ENCODE peak calls at places on chromosomes 7 and 10, in five cellular contexts. One of them, this sample, is unnamed.

GRCh38 chr7:79471283-79471682 is 17.8 kb upstream of the MAGI2 start:
- DNase-seq in trophoblast cell: no peak
- DNase-seq in H9: no peak
- DNase-seq in H1: no peak
- DNase-seq in mesenchymal stem cell: peak; percentile 42
- DNase-seq in this sample: no peak

GRCh38 chr10:93600861-93601773 is at the start of gene RBP4:
- DNase-seq in trophoblast cell: no peak
- DNase-seq in H9: peak; percentile 33
- DNase-seq in H1: no peak
- DNase-seq in mesenchymal stem cell: peak; percentile 37
- DNase-seq in this sample: no peak

GRCh38 chr7:107847168-107847835 is 43.7 kb upstream of the DLD start:
- DNase-seq in trophoblast cell: no peak
- DNase-seq in H9: no peak
- DNase-seq in H1: no peak
- DNase-seq in mesenchymal stem cell: no peak
- DNase-seq in this sample: no peak

GRCh38 chr7:47954231-47954911 is 6.1 kb upstream of the PKD1L1 start:
- DNase-seq in trophoblast cell: no peak
- DNase-seq in H9: peak; percentile 10
- DNase-seq in H1: no peak
- DNase-seq in mesenchymal stem cell: peak; percentile 30
- DNase-seq in this sample: no peak

GRCh38 chr7:120733143-120733542 is 124.8 kb downstream of the TSPAN12 start:
- DNase-seq in trophoblast cell: peak; percentile 20
- DNase-seq in H9: no peak
- DNase-seq in H1: no peak
- DNase-seq in mesenchymal stem cell: peak; percentile 85
- DNase-seq in this sample: no peak

GRCh38 chr7:118072893-118073674 is 110.9 kb upstream of the LSM8 start:
- DNase-seq in trophoblast cell: no peak
- DNase-seq in H9: no peak
- DNase-seq in H1: no peak
- DNase-seq in mesenchymal stem cell: no peak
- DNase-seq in this sample: no peak

GRCh38 chr10:74012480-74012879 is 14.6 kb downstream of the VCL start:
- DNase-seq in trophoblast cell: no peak
- DNase-seq in H9: no peak
- DNase-seq in H1: no peak
- DNase-seq in mesenchymal stem cell: no peak
- DNase-seq in this sample: no peak

GRCh38 chr10:63707254-63707910 is 186.2 kb downstream of the REEP3 start:
- DNase-seq in trophoblast cell: peak; percentile 51
- DNase-seq in H9: no peak
- DNase-seq in H1: no peak
- DNase-seq in mesenchymal stem cell: peak; percentile 99
- DNase-seq in this sample: no peak

GRCh38 chr10:42985436-42986316 is 91.2 kb upstream of the RET start:
- DNase-seq in trophoblast cell: no peak
- DNase-seq in H9: no peak
- DNase-seq in H1: no peak
- DNase-seq in mesenchymal stem cell: no peak
- DNase-seq in this sample: no peak

GRCh38 chr7:5396542-5396941 is 27.1 kb downstream of the TNRC18 start:
- DNase-seq in trophoblast cell: peak; percentile 24
- DNase-seq in H9: no peak
- DNase-seq in H1: no peak
- DNase-seq in mesenchymal stem cell: peak; percentile 28
- DNase-seq in this sample: no peak

GRCh38 chr10:76946268-76946667 is 691.3 kb downstream of the KCNMA1 start:
- DNase-seq in trophoblast cell: no peak
- DNase-seq in H9: no peak
- DNase-seq in H1: no peak
- DNase-seq in mesenchymal stem cell: peak; percentile 39
- DNase-seq in this sample: no peak

GRCh38 chr7:80681272-80681885 is 42.9 kb downstream of the CD36 start:
- DNase-seq in trophoblast cell: no peak
- DNase-seq in H9: no peak
- DNase-seq in H1: no peak
- DNase-seq in mesenchymal stem cell: peak; percentile 56
- DNase-seq in this sample: peak; percentile 2

GRCh38 chr7:87851242-87851641 is 24.9 kb downstream of the SLC25A40 start:
- DNase-seq in trophoblast cell: no peak
- DNase-seq in H9: no peak
- DNase-seq in H1: no peak
- DNase-seq in mesenchymal stem cell: no peak
- DNase-seq in this sample: no peak

GRCh38 chr7:144517762-144518161 is 114.3 kb upstream of the NOBOX start:
- DNase-seq in trophoblast cell: no peak
- DNase-seq in H9: no peak
- DNase-seq in H1: no peak
- DNase-seq in mesenchymal stem cell: no peak
- DNase-seq in this sample: no peak

GRCh38 chr7:103628742-103629141 is 182.7 kb upstream of the SLC26A5 start:
- DNase-seq in trophoblast cell: no peak
- DNase-seq in H9: no peak
- DNase-seq in H1: no peak
- DNase-seq in mesenchymal stem cell: no peak
- DNase-seq in this sample: no peak

GRCh38 chr10:88781206-88781605 is 21.3 kb upstream of the LIPM start:
- DNase-seq in trophoblast cell: no peak
- DNase-seq in H9: no peak
- DNase-seq in H1: no peak
- DNase-seq in mesenchymal stem cell: no peak
- DNase-seq in this sample: no peak

GRCh38 chr10:90865400-90865799 is 6.4 kb upstream of the RPP30 start:
- DNase-seq in trophoblast cell: no peak
- DNase-seq in H9: no peak
- DNase-seq in H1: no peak
- DNase-seq in mesenchymal stem cell: no peak
- DNase-seq in this sample: no peak

GRCh38 chr7:127751723-127752448 is 99.9 kb downstream of the SND1 start:
- DNase-seq in trophoblast cell: no peak
- DNase-seq in H9: no peak
- DNase-seq in H1: no peak
- DNase-seq in mesenchymal stem cell: peak; percentile 56
- DNase-seq in this sample: no peak

GRCh38 chr10:69948261-69948660 is 104.4 kb upstream of the MACROH2A2 start:
- DNase-seq in trophoblast cell: no peak
- DNase-seq in H9: no peak
- DNase-seq in H1: no peak
- DNase-seq in mesenchymal stem cell: no peak
- DNase-seq in this sample: no peak

GRCh38 chr10:53071505-53072125 is 299.0 kb upstream of the MBL2 start:
- DNase-seq in trophoblast cell: no peak
- DNase-seq in H9: no peak
- DNase-seq in H1: no peak
- DNase-seq in mesenchymal stem cell: no peak
- DNase-seq in this sample: no peak

GRCh38 chr10:46282460-46283216 is 4.2 kb upstream of the ANTXRL start:
- DNase-seq in trophoblast cell: peak; percentile 84
- DNase-seq in H9: peak; percentile 64
- DNase-seq in H1: no peak
- DNase-seq in mesenchymal stem cell: peak; percentile 81
- DNase-seq in this sample: peak; percentile 42

GRCh38 chr10:373015-373414 is 237.8 kb downstream of the ZMYND11 start:
- DNase-seq in trophoblast cell: no peak
- DNase-seq in H9: no peak
- DNase-seq in H1: no peak
- DNase-seq in mesenchymal stem cell: peak; percentile 41
- DNase-seq in this sample: no peak

GRCh38 chr10:66637273-66638036 is 288.4 kb upstream of the LRRTM3 start:
- DNase-seq in trophoblast cell: no peak
- DNase-seq in H9: no peak
- DNase-seq in H1: no peak
- DNase-seq in mesenchymal stem cell: no peak
- DNase-seq in this sample: no peak

GRCh38 chr7:131325179-131325840 is 2.4 kb upstream of the MKLN1 start:
- DNase-seq in trophoblast cell: peak; percentile 14
- DNase-seq in H9: no peak
- DNase-seq in H1: no peak
- DNase-seq in mesenchymal stem cell: peak; percentile 39
- DNase-seq in this sample: no peak

GRCh38 chr10:52578871-52579405 is 193.6 kb downstream of the MBL2 start:
- DNase-seq in trophoblast cell: peak; percentile 52
- DNase-seq in H9: no peak
- DNase-seq in H1: no peak
- DNase-seq in mesenchymal stem cell: peak; percentile 55
- DNase-seq in this sample: no peak

GRCh38 chr7:320297-320696 is 30.3 kb downstream of the FOXL3 start:
- DNase-seq in trophoblast cell: no peak
- DNase-seq in H9: no peak
- DNase-seq in H1: no peak
- DNase-seq in mesenchymal stem cell: no peak
- DNase-seq in this sample: no peak

GRCh38 chr7:66304536-66304935 is 99.4 kb downstream of the TPST1 start:
- DNase-seq in trophoblast cell: no peak
- DNase-seq in H9: no peak
- DNase-seq in H1: no peak
- DNase-seq in mesenchymal stem cell: no peak
- DNase-seq in this sample: no peak

GRCh38 chr7:2667843-2668242 is 20.2 kb upstream of the AMZ1 start:
- DNase-seq in trophoblast cell: no peak
- DNase-seq in H9: no peak
- DNase-seq in H1: no peak
- DNase-seq in mesenchymal stem cell: no peak
- DNase-seq in this sample: no peak

GRCh38 chr7:94276046-94276445 is 118.6 kb upstream of the COL1A2 start:
- DNase-seq in trophoblast cell: no peak
- DNase-seq in H9: no peak
- DNase-seq in H1: no peak
- DNase-seq in mesenchymal stem cell: peak; percentile 35
- DNase-seq in this sample: no peak

GRCh38 chr10:86376852-86377796 is 10.5 kb upstream of the GRID1 start:
- DNase-seq in trophoblast cell: peak; percentile 72
- DNase-seq in H9: peak; percentile 93
- DNase-seq in H1: no peak
- DNase-seq in mesenchymal stem cell: peak; percentile 45
- DNase-seq in this sample: peak; percentile 71

GRCh38 chr10:26413375-26413774 is 24.8 kb upstream of the APBB1IP start:
- DNase-seq in trophoblast cell: no peak
- DNase-seq in H9: no peak
- DNase-seq in H1: no peak
- DNase-seq in mesenchymal stem cell: no peak
- DNase-seq in this sample: no peak
- H2BK12ac ChIP-seq in trophoblast cell: no peak overlapping the region
- H2BK12ac ChIP-seq in H9: no peak overlapping the region
- H2BK12ac ChIP-seq in H1: no peak overlapping the region
- H2BK12ac ChIP-seq in mesenchymal stem cell: no peak overlapping the region
- H2BK12ac ChIP-seq in this sample: no peak overlapping the region

DNA sequence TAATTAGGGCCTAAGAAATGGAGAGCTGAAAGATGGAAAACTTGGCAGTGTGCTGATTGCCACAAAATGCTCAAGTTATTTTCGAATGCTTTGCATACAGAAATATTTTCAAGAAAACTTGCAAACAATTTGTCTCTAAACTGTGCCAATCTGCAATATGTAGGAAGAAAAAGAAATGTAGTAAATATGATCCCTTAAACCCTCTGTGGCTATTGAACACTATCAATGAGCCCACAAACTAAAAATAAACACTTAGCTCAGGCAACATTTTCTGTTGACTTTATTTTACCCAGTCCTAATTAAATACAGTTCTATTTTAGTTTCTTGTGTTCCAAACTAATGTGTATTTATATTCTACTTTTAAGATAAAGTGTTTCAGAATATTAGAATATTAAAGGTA is 342.1 kb downstream of the SEMA3D start:
- DNase-seq in trophoblast cell: no peak
- DNase-seq in H9: no peak
- DNase-seq in H1: no peak
- DNase-seq in mesenchymal stem cell: no peak
- DNase-seq in this sample: no peak
- H2BK12ac ChIP-seq in trophoblast cell: no peak overlapping the region
- H2BK12ac ChIP-seq in H9: no peak overlapping the region
- H2BK12ac ChIP-seq in H1: no peak overlapping the region
- H2BK12ac ChIP-seq in mesenchymal stem cell: no peak overlapping the region
- H2BK12ac ChIP-seq in this sample: no peak overlapping the region

GRCh38 chr7:20185988-20186387 is 31.2 kb downstream of the MACC1 start:
- DNase-seq in trophoblast cell: no peak
- DNase-seq in H9: no peak
- DNase-seq in H1: no peak
- DNase-seq in mesenchymal stem cell: no peak
- DNase-seq in this sample: no peak
- H2BK12ac ChIP-seq in trophoblast cell: no peak overlapping the region
- H2BK12ac ChIP-seq in H9: no peak overlapping the region
- H2BK12ac ChIP-seq in H1: no peak overlapping the region
- H2BK12ac ChIP-seq in mesenchymal stem cell: no peak overlapping the region
- H2BK12ac ChIP-seq in this sample: no peak overlapping the region

GRCh38 chr7:27165655-27166474 is 528 bp upstream of the HOXA9 start:
- DNase-seq in trophoblast cell: no peak
- DNase-seq in H9: no peak
- DNase-seq in H1: no peak
- DNase-seq in mesenchymal stem cell: peak; percentile 52
- DNase-seq in this sample: no peak

GRCh38 chr7:27163776-27164380 is 1.5 kb downstream of the HOXA9 start:
- DNase-seq in trophoblast cell: no peak
- DNase-seq in H9: no peak
- DNase-seq in H1: no peak
- DNase-seq in mesenchymal stem cell: no peak
- DNase-seq in this sample: no peak

GRCh38 chr7:27162930-27163775 is 2.2 kb downstream of the HOXA9 start:
- DNase-seq in trophoblast cell: no peak
- DNase-seq in H9: peak; percentile 27
- DNase-seq in H1: no peak
- DNase-seq in mesenchymal stem cell: no peak
- DNase-seq in this sample: no peak

GRCh38 chr7:27165089-27165654 is at the start of gene HOXA9:
- DNase-seq in trophoblast cell: no peak
- DNase-seq in H9: no peak
- DNase-seq in H1: no peak
- DNase-seq in mesenchymal stem cell: peak; percentile 84
- DNase-seq in this sample: no peak

DNA sequence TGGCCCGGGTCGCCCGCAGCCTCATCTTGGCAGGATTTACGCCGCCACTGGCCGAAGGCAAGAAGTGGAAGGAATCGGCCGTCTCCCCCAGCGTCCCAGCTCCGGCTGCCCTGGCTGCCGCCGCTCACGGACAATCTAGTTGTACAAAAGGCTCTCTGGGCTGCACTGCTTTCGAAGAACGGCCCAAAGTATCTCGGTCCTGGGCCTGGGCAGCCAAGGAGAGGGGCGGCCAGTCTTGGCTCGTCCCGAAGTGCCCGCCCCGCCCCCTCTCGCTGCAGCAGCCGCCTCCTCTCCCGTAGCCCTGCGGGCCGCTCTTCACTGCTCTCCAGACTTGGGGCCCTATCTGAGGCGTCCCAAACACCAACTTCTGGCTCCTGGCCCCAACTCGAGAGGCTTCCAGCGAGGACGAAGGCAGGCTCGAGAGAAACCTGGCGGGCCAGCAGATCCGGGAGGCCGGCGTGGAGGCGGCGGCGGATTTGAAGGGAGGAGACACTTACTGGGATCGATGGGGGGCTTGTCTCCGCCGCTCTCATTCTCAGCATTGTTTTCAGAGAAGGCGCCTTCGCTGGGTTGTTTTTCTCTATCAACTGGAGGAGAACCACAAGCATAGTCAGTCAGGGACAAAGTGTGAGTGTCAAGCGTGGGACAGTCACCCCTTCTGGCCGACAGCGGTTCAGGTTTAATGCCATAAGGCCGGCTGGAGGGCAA is 802 bp downstream of the HOXA9 start:
- DNase-seq in trophoblast cell: no peak
- DNase-seq in H9: peak; percentile 74
- DNase-seq in H1: no peak
- DNase-seq in mesenchymal stem cell: peak; percentile 65
- DNase-seq in this sample: no peak
- H2BK12ac ChIP-seq in trophoblast cell: no peak overlapping the region
- H2BK12ac ChIP-seq in H9: no peak overlapping the region
- H2BK12ac ChIP-seq in H1: peak overlapping the region; percentile 27
- H2BK12ac ChIP-seq in mesenchymal stem cell: peak overlapping the region; percentile 51
- H2BK12ac ChIP-seq in this sample: no peak overlapping the region

This sample was measured in neuronal stem cell.